ENCODE peak calls at places on chromosomes 13 and 19, in seven cellular contexts. One of them, this sample, is unnamed.

GRCh38 chr13:98083507-98083906 is 59.4 kb upstream of the FARP1 start:
- DNase-seq in coronary artery: no peak
- DNase-seq in NCI-H1092 treated with DMSO at 0.1 percent for 48 hours: no peak
- DNase-seq in hepatocyte: peak
- DNase-seq in mesenchymal stem cell: peak
- DNase-seq in BJ: peak
- DNase-seq in heart left ventricle: no peak
- DNase-seq in this sample: no peak

GRCh38 chr13:27830010-27830409 is 37.7 kb downstream of the GSX1 start:
- DNase-seq in coronary artery: no peak
- DNase-seq in NCI-H1092 treated with DMSO at 0.1 percent for 48 hours: peak
- DNase-seq in hepatocyte: peak
- DNase-seq in mesenchymal stem cell: peak
- DNase-seq in BJ: no peak
- DNase-seq in heart left ventricle: peak
- DNase-seq in this sample: peak

GRCh38 chr19:49887653-49888477 is 8.8 kb downstream of the IL4I1 start:
- DNase-seq in coronary artery: no peak
- DNase-seq in NCI-H1092 treated with DMSO at 0.1 percent for 48 hours: no peak
- DNase-seq in hepatocyte: no peak
- DNase-seq in mesenchymal stem cell: no peak
- DNase-seq in BJ: no peak
- DNase-seq in heart left ventricle: peak
- DNase-seq in this sample: no peak

GRCh38 chr19:751501-752341 is 809 bp downstream of the MISP start:
- DNase-seq in coronary artery: no peak
- DNase-seq in NCI-H1092 treated with DMSO at 0.1 percent for 48 hours: no peak
- DNase-seq in hepatocyte: peak
- DNase-seq in mesenchymal stem cell: peak
- DNase-seq in BJ: peak
- DNase-seq in heart left ventricle: no peak
- DNase-seq in this sample: no peak

GRCh38 chr19:42048992-42049391 is 21.0 kb downstream of the GRIK5 start:
- DNase-seq in coronary artery: no peak
- DNase-seq in NCI-H1092 treated with DMSO at 0.1 percent for 48 hours: no peak
- DNase-seq in hepatocyte: no peak
- DNase-seq in mesenchymal stem cell: peak
- DNase-seq in BJ: no peak
- DNase-seq in heart left ventricle: no peak
- DNase-seq in this sample: no peak

GRCh38 chr13:36850790-36851438 is 31.9 kb downstream of the RFXAP start:
- DNase-seq in coronary artery: no peak
- DNase-seq in NCI-H1092 treated with DMSO at 0.1 percent for 48 hours: peak
- DNase-seq in hepatocyte: no peak
- DNase-seq in mesenchymal stem cell: no peak
- DNase-seq in BJ: no peak
- DNase-seq in heart left ventricle: no peak
- DNase-seq in this sample: peak

GRCh38 chr13:27535546-27535945 is 84.8 kb downstream of the LNX2 start:
- DNase-seq in coronary artery: no peak
- DNase-seq in NCI-H1092 treated with DMSO at 0.1 percent for 48 hours: no peak
- DNase-seq in hepatocyte: no peak
- DNase-seq in mesenchymal stem cell: no peak
- DNase-seq in BJ: no peak
- DNase-seq in heart left ventricle: no peak
- DNase-seq in this sample: no peak

GRCh38 chr19:38617764-38618589 is at the start of gene MAP4K1:
- DNase-seq in coronary artery: no peak
- DNase-seq in NCI-H1092 treated with DMSO at 0.1 percent for 48 hours: no peak
- DNase-seq in hepatocyte: no peak
- DNase-seq in mesenchymal stem cell: no peak
- DNase-seq in BJ: no peak
- DNase-seq in heart left ventricle: peak
- DNase-seq in this sample: peak